ENCODE peak calls at places on chromosomes 4 and X, in five cellular contexts. T, B, G, L and Z are unnamed samples.
A peak's percentile ranks its signal among the peaks of the same experiment; 100 is the strongest.

GRCh38 chrX:118117069-118117405 is 427 bp upstream of the KLHL13 start:
- DNase-seq in T (no peak), B (no peak), G (no peak), L (peak; percentile 1), Z (no peak)

GRCh38 chr4:79851625-79852304 is 221.3 kb downstream of the ANTXR2 start:
- DNase-seq in T (no peak), B (no peak), G (no peak), L (no peak), Z (no peak)

GRCh38 chr4:3385719-3386440 is 55.9 kb upstream of the HGFAC start:
- DNase-seq in T (no peak), B (no peak), G (no peak), L (no peak), Z (no peak)

GRCh38 chrX:133794151-133794550 is 191.2 kb downstream of the GPC3 start:
- DNase-seq in T (no peak), B (no peak), G (peak; percentile 11), L (no peak), Z (no peak)

GRCh38 chr4:94457692-94458106 is 6.0 kb downstream of the PDLIM5 start:
- DNase-seq in T (no peak), B (no peak), G (no peak), L (no peak), Z (no peak)

GRCh38 chr4:98939892-98940298 is 11.0 kb upstream of the EIF4E start:
- DNase-seq in T (no peak), B (no peak), G (peak; percentile 83), L (peak; percentile 70), Z (no peak)

GRCh38 chrX:107654778-107655761 is 26.8 kb downstream of the PRPS1 start:
- DNase-seq in T (peak; percentile 75), B (peak; percentile 59), G (peak; percentile 89), L (peak; percentile 87), Z (peak; percentile 28)

GRCh38 chr4:110867981-110868380 is 245.1 kb upstream of the PITX2 start:
- DNase-seq in T (no peak), B (no peak), G (no peak), L (no peak), Z (no peak)

GRCh38 chr4:83238849-83239248 is 45.7 kb downstream of the COQ2 start:
- DNase-seq in T (no peak), B (no peak), G (no peak), L (no peak), Z (no peak)

GRCh38 chr4:112905728-112906127 is 143.7 kb upstream of the ANK2 start:
- DNase-seq in T (no peak), B (no peak), G (no peak), L (no peak), Z (no peak)

GRCh38 chr4:111400736-111401135 is 744.5 kb upstream of the FAM241A start:
- DNase-seq in T (peak; percentile 37), B (no peak), G (no peak), L (peak; percentile 1), Z (no peak)

GRCh38 chr4:121113680-121114079 is 41.3 kb upstream of the NDNF start:
- DNase-seq in T (no peak), B (no peak), G (no peak), L (no peak), Z (no peak)

GRCh38 chr4:8858925-8859210 is 12.8 kb downstream of the HMX1 start:
- DNase-seq in T (no peak), B (no peak), G (no peak), L (no peak), Z (no peak)

GRCh38 chr4:8859550-8860095 is 12.0 kb downstream of the HMX1 start:
- DNase-seq in T (no peak), B (no peak), G (no peak), L (no peak), Z (no peak)

GRCh38 chr4:8856835-8857590 is 14.6 kb downstream of the HMX1 start:
- DNase-seq in T (no peak), B (no peak), G (peak; percentile 52), L (no peak), Z (no peak)

GRCh38 chr4:8857682-8858187 is 13.9 kb downstream of the HMX1 start:
- DNase-seq in T (no peak), B (no peak), G (peak; percentile 52), L (no peak), Z (no peak)

GRCh38 chr4:8858188-8858924 is 13.3 kb downstream of the HMX1 start:
- DNase-seq in T (no peak), B (no peak), G (peak; percentile 62), L (no peak), Z (no peak)
- H3K4me3 ChIP-seq in T (no peak overlapping the region), B (no peak overlapping the region), G (peak overlapping the region; percentile 12), L (no peak overlapping the region), Z (no peak overlapping the region)

DNA sequence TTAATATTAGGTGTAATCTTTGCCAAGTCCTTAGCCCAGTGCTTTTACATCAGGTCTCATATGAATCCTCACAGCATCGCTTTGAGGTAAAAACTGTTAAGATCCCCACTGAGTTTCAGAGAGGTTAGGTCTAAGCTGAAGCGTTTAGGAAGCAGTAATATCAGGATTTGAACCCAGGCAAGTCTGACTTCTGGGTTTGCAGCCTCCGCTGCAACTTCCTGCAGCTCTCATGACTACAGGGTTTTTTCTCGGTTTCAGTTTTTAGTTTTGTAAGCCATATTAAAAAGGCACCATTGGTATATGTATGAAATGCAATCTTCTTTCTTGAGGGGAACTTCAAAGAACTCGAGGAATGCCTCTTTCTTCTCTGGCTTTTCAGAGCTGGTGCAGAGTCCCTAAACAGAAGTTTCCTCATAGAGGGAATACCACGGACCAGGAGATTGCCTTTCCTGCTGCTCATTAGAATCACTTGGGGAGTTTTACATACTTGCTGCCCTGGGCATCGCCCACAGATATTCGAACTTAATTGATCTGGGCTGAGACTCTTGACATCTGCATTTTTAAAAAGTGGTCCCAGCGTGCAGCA is 6.5 kb downstream of the MTM1 start:
- DNase-seq in T (no peak), B (no peak), G (peak; percentile 32), L (no peak), Z (no peak)
- H3K4me3 ChIP-seq in T (no peak overlapping the region), B (no peak overlapping the region), G (no peak overlapping the region), L (no peak overlapping the region), Z (no peak overlapping the region)

GRCh38 chr4:46956451-46956850 is 36.9 kb downstream of the GABRA4 start:
- DNase-seq in T (no peak), B (no peak), G (no peak), L (peak; percentile 7), Z (no peak)
- H3K4me3 ChIP-seq in T (no peak overlapping the region), B (no peak overlapping the region), G (no peak overlapping the region), L (no peak overlapping the region), Z (no peak overlapping the region)

DNA sequence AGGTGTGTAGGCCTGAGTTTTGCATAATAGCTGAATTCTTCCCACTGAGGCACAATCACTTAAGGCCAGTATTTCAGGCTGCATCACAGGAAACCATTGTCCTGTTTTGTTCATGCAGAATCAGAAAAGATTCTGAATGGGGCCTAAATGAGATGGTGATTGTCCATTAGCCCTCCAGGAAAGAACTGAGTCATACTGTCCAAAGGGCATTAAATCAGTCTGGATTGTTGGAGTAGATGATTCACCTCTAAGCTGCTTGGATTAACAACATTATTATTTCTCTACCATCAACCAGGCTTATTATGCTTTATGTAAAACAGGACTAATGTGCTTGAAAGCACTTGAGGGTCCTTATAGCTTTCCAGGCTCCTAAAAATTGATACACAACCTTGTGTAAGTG is 36.2 kb downstream of the CT47B1 start:
- DNase-seq in T (no peak), B (no peak), G (no peak), L (peak; percentile 9), Z (no peak)
- H3K4me3 ChIP-seq in T (no peak overlapping the region), B (no peak overlapping the region), G (no peak overlapping the region), L (no peak overlapping the region), Z (no peak overlapping the region)

GRCh38 chr4:84474107-84474506 is 25.0 kb downstream of the NKX6-1 start:
- DNase-seq in T (no peak), B (no peak), G (no peak), L (no peak), Z (no peak)
- H3K4me3 ChIP-seq in T (no peak overlapping the region), B (no peak overlapping the region), G (no peak overlapping the region), L (no peak overlapping the region), Z (no peak overlapping the region)